ENCODE peak calls at places on chromosome 16, in four cellular contexts. M, U, S and X are unnamed samples.

GRCh38 chr16:8519179-8519578 is 71.1 kb downstream of the TMEM114 start:
- DNase-seq in S (no peak), U (no peak), M (no peak), X (no peak)

GRCh38 chr16:51268237-51268636 is 117.2 kb upstream of the SALL1 start:
- DNase-seq in M (no peak), S (no peak), U (no peak), X (no peak)

GRCh38 chr16:75727221-75727620 is 931 bp upstream of the CPHXL start:
- DNase-seq in M (no peak), U (no peak), S (no peak), X (no peak)

GRCh38 chr16:12901597-12902436 is at the start of gene SHISA9:
- DNase-seq in U (no peak), M (no peak), S (no peak), X (no peak)

GRCh38 chr16:48384305-48384981 is 770 bp downstream of the SIAH1 start:
- DNase-seq in U (peak; percentile 77), M (no peak), S (peak; percentile 43), X (peak; percentile 58)

GRCh38 chr16:55605756-55606155 is 39.3 kb downstream of the CAPNS2 start:
- DNase-seq in M (no peak), U (no peak), S (peak; percentile 29), X (no peak)

GRCh38 chr16:13335894-13336293 is 434.5 kb downstream of the SHISA9 start:
- DNase-seq in S (no peak), U (no peak), M (no peak), X (no peak)

GRCh38 chr16:9820481-9821246 is 361.6 kb downstream of the GRIN2A start:
- DNase-seq in S (no peak), U (no peak), M (no peak), X (no peak)

GRCh38 chr16:23587726-23588125 is 8.4 kb downstream of the NDUFAB1 start:
- DNase-seq in U (no peak), M (no peak), S (no peak), X (no peak)

GRCh38 chr16:80936410-80936809 is 70.3 kb downstream of the CMC2 start:
- DNase-seq in M (no peak), U (no peak), S (peak; percentile 44), X (no peak)
- H3K27me3 ChIP-seq in M (no peaks in the 10 kb centered on the region), U (no peaks in the 10 kb centered on the region), S (peaks cover 11% of the 10 kb centered on the region), X (no peaks in the 10 kb centered on the region)

DNA sequence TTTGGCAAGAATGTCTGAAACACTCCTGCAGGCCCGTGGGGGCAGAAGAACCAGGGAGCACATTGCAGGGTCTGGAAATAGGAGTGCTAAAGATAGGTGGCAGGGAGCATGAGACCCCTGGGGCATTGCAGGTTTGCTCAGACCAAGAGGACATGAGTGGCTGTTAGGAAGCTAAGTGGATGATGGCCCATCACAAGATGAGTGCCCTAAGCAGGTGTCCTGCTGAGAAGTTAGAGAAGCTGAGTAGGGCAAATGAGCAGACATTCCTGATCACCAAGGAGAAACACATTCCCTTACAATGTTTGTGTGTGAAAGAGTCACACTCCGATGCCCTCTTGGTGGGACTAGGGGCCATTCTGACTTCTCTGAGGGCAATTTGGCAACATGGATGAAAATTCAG is 9.9 kb downstream of the MLYCD start:
- DNase-seq in U (no peak), S (no peak), M (no peak), X (no peak)
- H3K4me1 ChIP-seq in U (peaks cover 46% of the 10 kb centered on the region), S (no peaks in the 10 kb centered on the region), M (no peaks in the 10 kb centered on the region), X (peaks cover 52% of the 10 kb centered on the region)

GRCh38 chr16:53817117-53817516 is 113.2 kb downstream of the FTO start:
- DNase-seq in S (peak; percentile 56), M (no peak), U (no peak), X (no peak)

GRCh38 chr16:53817812-53818211 is 113.9 kb downstream of the FTO start:
- DNase-seq in M (no peak), S (peak; percentile 53), U (no peak), X (no peak)

GRCh38 chr16:53812914-53813313 is 109.0 kb downstream of the FTO start:
- DNase-seq in S (no peak), U (no peak), M (no peak), X (no peak)

GRCh38 chr16:53814791-53815190 is 110.8 kb downstream of the FTO start:
- DNase-seq in U (no peak), S (no peak), M (no peak), X (no peak)

DNA sequence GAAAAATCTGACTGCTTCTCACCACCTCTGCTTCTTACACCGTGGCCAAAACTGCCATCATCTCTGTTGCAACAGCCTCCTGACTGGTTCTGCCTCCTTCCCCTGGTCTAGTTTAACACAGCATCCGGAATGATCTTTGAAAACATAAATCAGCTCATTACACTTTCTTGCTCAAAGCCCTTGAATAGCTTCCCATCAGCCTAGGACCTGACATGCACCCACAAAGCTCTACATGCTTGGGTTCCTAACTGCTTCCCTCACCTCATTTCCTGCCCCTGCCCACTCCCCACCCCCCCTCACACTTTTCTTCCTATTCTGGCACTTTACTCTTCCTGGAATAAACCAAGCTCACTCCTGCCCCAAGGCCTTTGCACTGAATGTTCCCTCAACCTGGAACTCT is 112.3 kb downstream of the FTO start:
- DNase-seq in M (no peak), U (no peak), S (no peak), X (no peak)
- H3K27ac ChIP-seq in M (no peak overlapping the region), U (no peak overlapping the region), S (no peak overlapping the region), X (no peak overlapping the region)

GRCh38 chr16:21277927-21278706 is at the start of gene CRYM:
- DNase-seq in U (peak; percentile 66), M (no peak), S (peak; percentile 49), X (no peak)

GRCh38 chr16:21274172-21274726 is 3.8 kb downstream of the CRYM start:
- DNase-seq in S (no peak), U (no peak), M (no peak), X (no peak)

GRCh38 chr16:21276090-21276489 is 2.0 kb downstream of the CRYM start:
- DNase-seq in U (no peak), S (no peak), M (no peak), X (no peak)

GRCh38 chr16:21277045-21277926 is 804 bp downstream of the CRYM start:
- DNase-seq in U (no peak), S (no peak), M (no peak), X (no peak)

DNA sequence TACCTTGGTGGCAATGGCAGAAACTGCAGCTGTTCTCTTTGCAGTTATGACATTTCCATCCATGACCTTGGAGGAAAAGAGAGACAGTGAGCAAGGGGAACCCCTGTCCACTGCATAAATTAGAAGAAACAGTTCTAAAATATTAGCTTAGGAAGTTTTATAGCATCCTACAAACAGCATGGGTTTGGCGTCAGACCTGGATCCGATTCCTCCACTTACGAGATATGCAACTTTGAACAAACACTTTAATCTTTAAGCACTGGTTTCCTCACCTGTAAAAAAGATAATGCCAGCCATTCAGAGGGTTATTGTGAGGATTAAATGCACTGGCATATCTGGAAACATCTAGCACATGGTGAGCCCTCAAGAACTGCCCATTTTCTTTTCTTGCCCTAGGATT is 2.6 kb downstream of the CRYM start:
- DNase-seq in U (no peak), S (no peak), M (no peak), X (no peak)
- H3K27me3 ChIP-seq in U (peaks cover 13% of the 10 kb centered on the region), S (peaks cover 63% of the 10 kb centered on the region), M (peaks cover 14% of the 10 kb centered on the region), X (no peaks in the 10 kb centered on the region)

GRCh38 chr16:69936751-69937211 is 14.4 kb upstream of the CLEC18A start:
- DNase-seq in U (no peak), S (no peak), M (no peak), X (no peak)
- H3K4me1 ChIP-seq in U (no peaks in the 10 kb centered on the region), S (no peaks in the 10 kb centered on the region), M (no peaks in the 10 kb centered on the region), X (no peaks in the 10 kb centered on the region)